ENCODE peak calls at places on chromosomes 16 and 17, in ten cellular contexts. One of them, this sample, is unnamed.

GRCh38 chr17:27529230-27529796 is 73.1 kb downstream of the KSR1 start:
- DNase-seq in lung: peak; percentile 46
- DNase-seq in heart left ventricle: no peak
- DNase-seq in effector memory CD4-positive, alpha-beta T cell: no peak
- DNase-seq in uterus: no peak
- DNase-seq in esophagus squamous epithelium: no peak
- DNase-seq in left ventricle myocardium inferior: no peak
- DNase-seq in mammary epithelial cell: no peak
- DNase-seq in cardiac fibroblast: peak; percentile 72
- DNase-seq in CD8-positive, alpha-beta T cell: no peak
- DNase-seq in this sample: peak; percentile 92

GRCh38 chr16:85067024-85067423 is 39.4 kb downstream of the KIAA0513 start:
- DNase-seq in mammary epithelial cell: no peak
- DNase-seq in heart left ventricle: no peak
- DNase-seq in left ventricle myocardium inferior: no peak
- DNase-seq in esophagus squamous epithelium: no peak
- DNase-seq in effector memory CD4-positive, alpha-beta T cell: no peak
- DNase-seq in uterus: no peak
- DNase-seq in CD8-positive, alpha-beta T cell: no peak
- DNase-seq in lung: no peak
- DNase-seq in cardiac fibroblast: no peak
- DNase-seq in this sample: no peak

GRCh38 chr16:53094013-53094630 is 39.3 kb downstream of the CHD9 start:
- DNase-seq in uterus: no peak
- DNase-seq in esophagus squamous epithelium: no peak
- DNase-seq in lung: peak; percentile 75
- DNase-seq in effector memory CD4-positive, alpha-beta T cell: peak; percentile 32
- DNase-seq in cardiac fibroblast: no peak
- DNase-seq in heart left ventricle: peak; percentile 54
- DNase-seq in mammary epithelial cell: no peak
- DNase-seq in left ventricle myocardium inferior: peak; percentile 68
- DNase-seq in CD8-positive, alpha-beta T cell: peak; percentile 25
- DNase-seq in this sample: peak; percentile 97

GRCh38 chr17:7437369-7437863 is 1.9 kb upstream of the FGF11 start:
- DNase-seq in left ventricle myocardium inferior: no peak
- DNase-seq in mammary epithelial cell: no peak
- DNase-seq in uterus: no peak
- DNase-seq in lung: no peak
- DNase-seq in CD8-positive, alpha-beta T cell: no peak
- DNase-seq in esophagus squamous epithelium: no peak
- DNase-seq in heart left ventricle: no peak
- DNase-seq in cardiac fibroblast: no peak
- DNase-seq in effector memory CD4-positive, alpha-beta T cell: no peak
- DNase-seq in this sample: no peak

GRCh38 chr17:2940352-2940751 is 123.1 kb downstream of the OR1D5 start:
- DNase-seq in heart left ventricle: peak; percentile 50
- DNase-seq in left ventricle myocardium inferior: peak; percentile 70
- DNase-seq in mammary epithelial cell: no peak
- DNase-seq in esophagus squamous epithelium: no peak
- DNase-seq in lung: no peak
- DNase-seq in effector memory CD4-positive, alpha-beta T cell: no peak
- DNase-seq in CD8-positive, alpha-beta T cell: no peak
- DNase-seq in cardiac fibroblast: peak; percentile 52
- DNase-seq in uterus: peak; percentile 26
- DNase-seq in this sample: no peak

GRCh38 chr17:81550830-81551457 is 1.2 kb downstream of the FAAP100 start:
- DNase-seq in mammary epithelial cell: no peak
- DNase-seq in lung: no peak
- DNase-seq in effector memory CD4-positive, alpha-beta T cell: no peak
- DNase-seq in CD8-positive, alpha-beta T cell: no peak
- DNase-seq in uterus: no peak
- DNase-seq in esophagus squamous epithelium: no peak
- DNase-seq in cardiac fibroblast: no peak
- DNase-seq in heart left ventricle: no peak
- DNase-seq in left ventricle myocardium inferior: no peak
- DNase-seq in this sample: no peak

GRCh38 chr16:68265078-68265925 is 976 bp downstream of the SLC7A6 start:
- DNase-seq in CD8-positive, alpha-beta T cell: peak; percentile 61
- DNase-seq in uterus: peak; percentile 57
- DNase-seq in effector memory CD4-positive, alpha-beta T cell: peak; percentile 53
- DNase-seq in left ventricle myocardium inferior: peak; percentile 40
- DNase-seq in lung: peak; percentile 83
- DNase-seq in heart left ventricle: peak; percentile 59
- DNase-seq in mammary epithelial cell: peak; percentile 75
- DNase-seq in cardiac fibroblast: peak; percentile 65
- DNase-seq in esophagus squamous epithelium: no peak
- DNase-seq in this sample: peak; percentile 87

GRCh38 chr17:66682293-66682692 is 152.6 kb upstream of the CACNG5 start:
- DNase-seq in cardiac fibroblast: no peak
- DNase-seq in mammary epithelial cell: no peak
- DNase-seq in lung: no peak
- DNase-seq in esophagus squamous epithelium: no peak
- DNase-seq in effector memory CD4-positive, alpha-beta T cell: no peak
- DNase-seq in left ventricle myocardium inferior: no peak
- DNase-seq in uterus: no peak
- DNase-seq in CD8-positive, alpha-beta T cell: no peak
- DNase-seq in heart left ventricle: no peak
- DNase-seq in this sample: no peak

GRCh38 chr17:66310528-66311148 is 8.2 kb downstream of the PRKCA start:
- DNase-seq in uterus: no peak
- DNase-seq in cardiac fibroblast: no peak
- DNase-seq in CD8-positive, alpha-beta T cell: no peak
- DNase-seq in mammary epithelial cell: no peak
- DNase-seq in heart left ventricle: no peak
- DNase-seq in left ventricle myocardium inferior: no peak
- DNase-seq in lung: no peak
- DNase-seq in esophagus squamous epithelium: no peak
- DNase-seq in effector memory CD4-positive, alpha-beta T cell: no peak
- DNase-seq in this sample: peak; percentile 24

GRCh38 chr16:13919330-13919682 is 648 bp upstream of the ERCC4 start:
- DNase-seq in esophagus squamous epithelium: no peak
- DNase-seq in lung: no peak
- DNase-seq in heart left ventricle: no peak
- DNase-seq in CD8-positive, alpha-beta T cell: peak; percentile 9
- DNase-seq in uterus: no peak
- DNase-seq in effector memory CD4-positive, alpha-beta T cell: no peak
- DNase-seq in mammary epithelial cell: peak; percentile 45
- DNase-seq in left ventricle myocardium inferior: no peak
- DNase-seq in cardiac fibroblast: peak; percentile 77
- DNase-seq in this sample: no peak

GRCh38 chr16:13919683-13920509 is at the start of gene ERCC4:
- DNase-seq in cardiac fibroblast: peak; percentile 99
- DNase-seq in uterus: peak; percentile 100
- DNase-seq in lung: peak; percentile 99
- DNase-seq in CD8-positive, alpha-beta T cell: peak; percentile 99
- DNase-seq in left ventricle myocardium inferior: peak; percentile 100
- DNase-seq in mammary epithelial cell: peak; percentile 98
- DNase-seq in esophagus squamous epithelium: peak; percentile 95
- DNase-seq in heart left ventricle: peak; percentile 100
- DNase-seq in effector memory CD4-positive, alpha-beta T cell: peak; percentile 99
- DNase-seq in this sample: peak; percentile 98

GRCh38 chr16:13923703-13924298 is 3.8 kb downstream of the ERCC4 start:
- DNase-seq in effector memory CD4-positive, alpha-beta T cell: no peak
- DNase-seq in cardiac fibroblast: peak; percentile 80
- DNase-seq in CD8-positive, alpha-beta T cell: no peak
- DNase-seq in uterus: no peak
- DNase-seq in lung: no peak
- DNase-seq in heart left ventricle: no peak
- DNase-seq in left ventricle myocardium inferior: no peak
- DNase-seq in mammary epithelial cell: peak; percentile 24
- DNase-seq in esophagus squamous epithelium: no peak
- DNase-seq in this sample: peak; percentile 70

GRCh38 chr16:13920510-13920818 is 510 bp downstream of the ERCC4 start:
- DNase-seq in cardiac fibroblast: no peak
- DNase-seq in esophagus squamous epithelium: no peak
- DNase-seq in lung: no peak
- DNase-seq in uterus: no peak
- DNase-seq in heart left ventricle: no peak
- DNase-seq in effector memory CD4-positive, alpha-beta T cell: no peak
- DNase-seq in CD8-positive, alpha-beta T cell: no peak
- DNase-seq in left ventricle myocardium inferior: no peak
- DNase-seq in mammary epithelial cell: no peak
- DNase-seq in this sample: no peak

DNA sequence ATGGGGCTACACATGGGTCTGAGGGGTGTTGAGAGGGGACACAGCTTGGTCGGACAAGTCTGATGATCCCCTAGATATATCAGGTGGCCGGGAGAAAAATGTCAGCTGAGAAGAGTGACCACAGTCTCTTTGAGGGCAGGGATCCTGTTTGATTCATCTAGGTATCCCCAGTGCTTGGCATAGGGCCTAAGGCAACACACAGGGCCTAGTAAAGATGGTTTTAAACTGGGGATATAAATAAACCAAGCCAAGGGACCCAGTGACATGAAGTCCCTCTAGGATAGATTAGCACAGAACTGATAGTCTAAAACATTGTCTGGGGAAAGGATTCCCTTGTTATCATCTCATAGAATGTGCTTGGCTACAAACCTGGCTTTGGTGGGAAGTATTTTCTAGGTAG is 1.4 kb downstream of the ERCC4 start:
- DNase-seq in left ventricle myocardium inferior: no peak
- DNase-seq in esophagus squamous epithelium: no peak
- DNase-seq in lung: no peak
- DNase-seq in cardiac fibroblast: no peak
- DNase-seq in effector memory CD4-positive, alpha-beta T cell: no peak
- DNase-seq in heart left ventricle: no peak
- DNase-seq in mammary epithelial cell: no peak
- DNase-seq in uterus: no peak
- DNase-seq in CD8-positive, alpha-beta T cell: no peak
- DNase-seq in this sample: no peak
- H3K4me3 ChIP-seq in left ventricle myocardium inferior: no peak overlapping the region
- H3K4me3 ChIP-seq in esophagus squamous epithelium: no peak overlapping the region
- H3K4me3 ChIP-seq in lung: no peak overlapping the region
- H3K4me3 ChIP-seq in cardiac fibroblast: no peak overlapping the region
- H3K4me3 ChIP-seq in effector memory CD4-positive, alpha-beta T cell: no peak overlapping the region
- H3K4me3 ChIP-seq in heart left ventricle: no peak overlapping the region
- H3K4me3 ChIP-seq in mammary epithelial cell: no peak overlapping the region
- H3K4me3 ChIP-seq in uterus: no peak overlapping the region
- H3K4me3 ChIP-seq in CD8-positive, alpha-beta T cell: no peak overlapping the region
- H3K4me3 ChIP-seq in this sample: no peak overlapping the region

GRCh38 chr17:9239260-9239820 is 218.0 kb downstream of the NTN1 start:
- DNase-seq in left ventricle myocardium inferior: no peak
- DNase-seq in esophagus squamous epithelium: no peak
- DNase-seq in lung: no peak
- DNase-seq in heart left ventricle: peak; percentile 46
- DNase-seq in effector memory CD4-positive, alpha-beta T cell: no peak
- DNase-seq in mammary epithelial cell: no peak
- DNase-seq in uterus: no peak
- DNase-seq in CD8-positive, alpha-beta T cell: no peak
- DNase-seq in cardiac fibroblast: no peak
- DNase-seq in this sample: no peak

GRCh38 chr17:9239821-9240658 is 218.7 kb downstream of the NTN1 start:
- DNase-seq in left ventricle myocardium inferior: peak; percentile 82
- DNase-seq in mammary epithelial cell: no peak
- DNase-seq in effector memory CD4-positive, alpha-beta T cell: peak; percentile 63
- DNase-seq in lung: peak; percentile 65
- DNase-seq in esophagus squamous epithelium: no peak
- DNase-seq in CD8-positive, alpha-beta T cell: peak; percentile 65
- DNase-seq in uterus: peak; percentile 83
- DNase-seq in cardiac fibroblast: peak; percentile 70
- DNase-seq in heart left ventricle: peak; percentile 84
- DNase-seq in this sample: no peak

GRCh38 chr17:9241774-9242496 is 220.6 kb downstream of the NTN1 start:
- DNase-seq in cardiac fibroblast: no peak
- DNase-seq in lung: no peak
- DNase-seq in CD8-positive, alpha-beta T cell: no peak
- DNase-seq in heart left ventricle: no peak
- DNase-seq in mammary epithelial cell: no peak
- DNase-seq in esophagus squamous epithelium: no peak
- DNase-seq in left ventricle myocardium inferior: peak; percentile 31
- DNase-seq in uterus: no peak
- DNase-seq in effector memory CD4-positive, alpha-beta T cell: no peak
- DNase-seq in this sample: no peak

GRCh38 chr17:9241371-9241712 is 220.0 kb downstream of the NTN1 start:
- DNase-seq in cardiac fibroblast: peak; percentile 34
- DNase-seq in mammary epithelial cell: no peak
- DNase-seq in CD8-positive, alpha-beta T cell: no peak
- DNase-seq in uterus: peak; percentile 64
- DNase-seq in esophagus squamous epithelium: no peak
- DNase-seq in effector memory CD4-positive, alpha-beta T cell: no peak
- DNase-seq in lung: no peak
- DNase-seq in heart left ventricle: peak; percentile 51
- DNase-seq in left ventricle myocardium inferior: peak; percentile 52
- DNase-seq in this sample: no peak

DNA sequence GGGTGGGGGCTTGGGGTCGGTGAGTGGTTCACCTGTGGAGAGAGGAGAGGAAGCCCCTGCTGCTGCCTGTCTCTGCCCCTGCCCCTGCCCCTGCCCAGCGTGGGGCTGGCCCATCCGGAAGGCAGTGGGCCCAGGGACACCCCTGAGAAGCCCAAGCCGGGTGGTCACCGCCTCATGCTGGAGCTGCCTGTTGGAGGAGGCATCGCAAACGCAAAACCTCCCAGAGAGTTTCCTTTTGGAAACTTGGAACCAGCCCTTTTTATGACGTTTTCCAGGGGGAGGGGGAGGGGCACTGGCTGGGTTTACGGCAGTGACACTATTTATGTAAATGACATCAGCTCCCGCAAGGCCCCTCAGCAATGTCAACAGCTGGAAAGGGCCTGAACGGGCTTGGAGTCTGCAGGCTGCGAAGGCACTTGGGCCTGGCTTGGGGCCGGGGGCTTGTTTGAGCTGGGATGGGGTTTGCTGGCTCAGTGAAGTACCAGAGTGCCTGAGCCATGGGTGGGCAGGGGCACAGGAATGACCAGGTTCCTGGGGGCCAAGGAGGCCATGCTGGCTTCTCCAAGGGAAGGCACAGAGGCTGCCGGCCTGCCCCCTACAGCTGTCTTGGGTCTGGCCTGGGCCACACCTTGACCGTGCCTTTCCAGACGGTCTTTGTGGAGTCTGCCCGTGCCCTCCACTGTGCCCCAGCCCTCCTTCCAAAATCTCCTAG is 219.5 kb downstream of the NTN1 start:
- DNase-seq in effector memory CD4-positive, alpha-beta T cell: no peak
- DNase-seq in heart left ventricle: peak; percentile 89
- DNase-seq in esophagus squamous epithelium: no peak
- DNase-seq in left ventricle myocardium inferior: peak; percentile 80
- DNase-seq in cardiac fibroblast: peak; percentile 67
- DNase-seq in lung: peak; percentile 59
- DNase-seq in CD8-positive, alpha-beta T cell: no peak
- DNase-seq in uterus: peak; percentile 84
- DNase-seq in mammary epithelial cell: no peak
- DNase-seq in this sample: no peak
- H3K4me3 ChIP-seq in effector memory CD4-positive, alpha-beta T cell: peak overlapping the region; percentile 62
- H3K4me3 ChIP-seq in heart left ventricle: peak overlapping the region; percentile 66
- H3K4me3 ChIP-seq in esophagus squamous epithelium: peak overlapping the region; percentile 42
- H3K4me3 ChIP-seq in left ventricle myocardium inferior: peak overlapping the region; percentile 74
- H3K4me3 ChIP-seq in cardiac fibroblast: no peak overlapping the region
- H3K4me3 ChIP-seq in lung: no peak overlapping the region
- H3K4me3 ChIP-seq in CD8-positive, alpha-beta T cell: peak overlapping the region; percentile 59
- H3K4me3 ChIP-seq in uterus: peak overlapping the region; percentile 29
- H3K4me3 ChIP-seq in mammary epithelial cell: no peak overlapping the region
- H3K4me3 ChIP-seq in this sample: no peak overlapping the region

GRCh38 chr16:48291754-48292153 is 44.4 kb upstream of the ABCC11 start:
- DNase-seq in uterus: no peak
- DNase-seq in CD8-positive, alpha-beta T cell: no peak
- DNase-seq in heart left ventricle: no peak
- DNase-seq in lung: no peak
- DNase-seq in left ventricle myocardium inferior: no peak
- DNase-seq in cardiac fibroblast: no peak
- DNase-seq in effector memory CD4-positive, alpha-beta T cell: no peak
- DNase-seq in esophagus squamous epithelium: no peak
- DNase-seq in mammary epithelial cell: peak; percentile 35
- DNase-seq in this sample: no peak
- H3K4me3 ChIP-seq in uterus: no peak overlapping the region
- H3K4me3 ChIP-seq in CD8-positive, alpha-beta T cell: no peak overlapping the region
- H3K4me3 ChIP-seq in heart left ventricle: no peak overlapping the region
- H3K4me3 ChIP-seq in lung: no peak overlapping the region
- H3K4me3 ChIP-seq in left ventricle myocardium inferior: no peak overlapping the region
- H3K4me3 ChIP-seq in cardiac fibroblast: no peak overlapping the region
- H3K4me3 ChIP-seq in effector memory CD4-positive, alpha-beta T cell: no peak overlapping the region
- H3K4me3 ChIP-seq in esophagus squamous epithelium: no peak overlapping the region
- H3K4me3 ChIP-seq in mammary epithelial cell: peak overlapping the region; percentile 27
- H3K4me3 ChIP-seq in this sample: no peak overlapping the region

GRCh38 chr17:78314683-78315354 is 45.1 kb downstream of the SOCS3 start:
- DNase-seq in CD8-positive, alpha-beta T cell: no peak
- DNase-seq in esophagus squamous epithelium: no peak
- DNase-seq in effector memory CD4-positive, alpha-beta T cell: no peak
- DNase-seq in uterus: no peak
- DNase-seq in left ventricle myocardium inferior: no peak
- DNase-seq in lung: no peak
- DNase-seq in heart left ventricle: no peak
- DNase-seq in cardiac fibroblast: no peak
- DNase-seq in mammary epithelial cell: no peak
- DNase-seq in this sample: no peak
- H3K4me3 ChIP-seq in CD8-positive, alpha-beta T cell: peak overlapping the region; percentile 57
- H3K4me3 ChIP-seq in esophagus squamous epithelium: no peak overlapping the region
- H3K4me3 ChIP-seq in effector memory CD4-positive, alpha-beta T cell: peak overlapping the region; percentile 48
- H3K4me3 ChIP-seq in uterus: no peak overlapping the region
- H3K4me3 ChIP-seq in left ventricle myocardium inferior: peak overlapping the region; percentile 68
- H3K4me3 ChIP-seq in lung: no peak overlapping the region
- H3K4me3 ChIP-seq in heart left ventricle: peak overlapping the region; percentile 57
- H3K4me3 ChIP-seq in cardiac fibroblast: no peak overlapping the region
- H3K4me3 ChIP-seq in mammary epithelial cell: no peak overlapping the region
- H3K4me3 ChIP-seq in this sample: no peak overlapping the region